ENCODE peak calls at places on chromosomes 1 and 21, in eight cellular contexts. M, G, N, Q, E, A, P and W are unnamed samples. For H3K27me3 and H3K4me1, the result is how much of the 10 kb centered on the place peaks cover.

GRCh38 chr1:45259053-45259452 is 52.6 kb upstream of the ZSWIM5 start:
- DNase-seq in A (no peak), P (no peak), Q (no peak), M (no peak), G (no peak), E (no peak), N (no peak), W (no peak)

GRCh38 chr21:40516336-40516735 is 330.6 kb downstream of the DSCAM start:
- DNase-seq in A (no peak), E (no peak), N (no peak), P (no peak), M (no peak), G (no peak), Q (peak), W (peak)

GRCh38 chr21:29940993-29941392 is 1.2 kb upstream of the GRIK1 start:
- DNase-seq in A (no peak), N (no peak), E (no peak), Q (no peak), P (no peak), G (no peak), M (no peak), W (no peak)

GRCh38 chr1:2374260-2375155 is 16.8 kb downstream of the MORN1 start:
- DNase-seq in M (no peak), N (no peak), G (no peak), P (no peak), Q (no peak), A (no peak), E (no peak), W (no peak)

GRCh38 chr1:200488375-200489165 is 78.7 kb upstream of the ZNF281 start:
- DNase-seq in P (peak), M (peak), G (peak), N (peak), E (peak), Q (peak), A (peak), W (peak)

GRCh38 chr1:175218132-175218531 is 25.6 kb upstream of the KIAA0040 start:
- DNase-seq in A (no peak), G (no peak), Q (no peak), P (no peak), M (no peak), N (no peak), E (no peak), W (no peak)

GRCh38 chr1:235703516-235703915 is 53.9 kb upstream of the GNG4 start:
- DNase-seq in A (no peak), N (no peak), E (no peak), M (no peak), Q (no peak), P (no peak), G (no peak), W (no peak)

GRCh38 chr21:35375115-35375514 is 326.0 kb upstream of the RUNX1 start:
- DNase-seq in Q (no peak), N (no peak), P (no peak), E (no peak), G (peak), A (no peak), M (no peak), W (no peak)

GRCh38 chr1:21508580-21509350 is 458 bp upstream of the ALPL start:
- DNase-seq in M (peak), A (peak), E (no peak), P (peak), Q (peak), N (peak), G (peak), W (peak)

GRCh38 chr1:154352581-154353459 is 27.5 kb downstream of the ATP8B2 start:
- DNase-seq in G (peak), A (peak), E (no peak), N (peak), M (no peak), P (peak), Q (peak), W (peak)

GRCh38 chr1:167669209-167670139 is 39.4 kb downstream of the RCSD1 start:
- DNase-seq in P (no peak), N (no peak), M (no peak), E (peak), A (no peak), G (no peak), Q (no peak), W (no peak)

GRCh38 chr1:12594966-12595838 is 22.8 kb downstream of the DHRS3 start:
- DNase-seq in P (peak), Q (peak), A (no peak), M (peak), E (no peak), N (no peak), G (peak), W (peak)

GRCh38 chr1:53341961-53342707 is 14.3 kb upstream of the LRP8 start:
- DNase-seq in E (no peak), Q (no peak), N (no peak), M (no peak), P (no peak), G (no peak), A (no peak), W (peak)

GRCh38 chr1:36137776-36138175 is 11.5 kb downstream of the TRAPPC3 start:
- DNase-seq in A (no peak), M (no peak), Q (no peak), P (no peak), N (no peak), G (no peak), E (no peak), W (no peak)

GRCh38 chr1:30334767-30335166 is 388.6 kb downstream of the MATN1 start:
- DNase-seq in A (no peak), G (no peak), N (no peak), Q (no peak), E (no peak), P (no peak), M (no peak), W (no peak)

GRCh38 chr21:31326478-31327247 is 17.4 kb downstream of the TIAM1 start:
- DNase-seq in E (peak), M (no peak), A (no peak), Q (no peak), G (no peak), P (no peak), N (peak), W (no peak)

GRCh38 chr1:17347769-17348592 is 24.0 kb upstream of the PADI6 start:
- DNase-seq in Q (no peak), M (no peak), A (no peak), N (no peak), E (no peak), G (no peak), P (no peak), W (no peak)

GRCh38 chr1:234582626-234583354 is 27.2 kb downstream of the IRF2BP2 start:
- DNase-seq in E (no peak), P (no peak), A (no peak), N (no peak), Q (no peak), M (no peak), G (no peak), W (no peak)

DNA sequence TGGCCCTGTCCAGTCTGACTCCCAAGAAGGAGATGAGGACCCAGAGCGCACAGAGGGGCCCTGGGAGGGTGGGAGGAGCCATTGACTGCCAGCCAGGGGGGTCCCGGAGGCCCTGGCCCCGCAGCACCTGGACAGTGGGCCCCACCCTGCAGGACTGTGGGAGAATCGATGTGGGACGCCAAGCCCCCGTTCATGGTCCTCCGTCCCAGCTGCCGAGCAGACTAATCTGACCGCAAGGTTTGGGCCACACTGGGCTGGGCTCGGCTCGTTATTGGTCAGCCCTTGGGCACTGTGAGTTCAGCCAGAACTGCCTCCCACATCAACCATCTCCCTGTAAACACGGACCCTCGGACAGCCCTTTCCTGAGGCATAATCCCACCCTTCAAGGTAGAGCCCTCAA is 16.1 kb upstream of the POFUT2 start:
- DNase-seq in A (peak), E (no peak), N (no peak), G (no peak), P (peak), Q (no peak), M (peak), W (no peak)
- H3K27me3 ChIP-seq in A (under half), E (under half), N (under half), G (under half), P (under half), Q (under half), M (under half), W (under half)

GRCh38 chr1:209648931-209649776 is 3.1 kb downstream of the LAMB3 start:
- DNase-seq in M (no peak), Q (no peak), E (no peak), G (peak), N (no peak), P (no peak), A (no peak), W (no peak)

GRCh38 chr1:209652121-209652742 is at the start of gene LAMB3:
- DNase-seq in P (peak), M (no peak), N (no peak), G (peak), A (peak), E (no peak), Q (no peak), W (no peak)

GRCh38 chr1:209650454-209650853 is 1.8 kb downstream of the LAMB3 start:
- DNase-seq in P (no peak), N (no peak), E (no peak), G (no peak), Q (no peak), A (no peak), M (no peak), W (no peak)

GRCh38 chr1:209652873-209653401 is 712 bp upstream of the LAMB3 start:
- DNase-seq in M (peak), A (peak), P (peak), E (no peak), N (no peak), G (peak), Q (peak), W (peak)

DNA sequence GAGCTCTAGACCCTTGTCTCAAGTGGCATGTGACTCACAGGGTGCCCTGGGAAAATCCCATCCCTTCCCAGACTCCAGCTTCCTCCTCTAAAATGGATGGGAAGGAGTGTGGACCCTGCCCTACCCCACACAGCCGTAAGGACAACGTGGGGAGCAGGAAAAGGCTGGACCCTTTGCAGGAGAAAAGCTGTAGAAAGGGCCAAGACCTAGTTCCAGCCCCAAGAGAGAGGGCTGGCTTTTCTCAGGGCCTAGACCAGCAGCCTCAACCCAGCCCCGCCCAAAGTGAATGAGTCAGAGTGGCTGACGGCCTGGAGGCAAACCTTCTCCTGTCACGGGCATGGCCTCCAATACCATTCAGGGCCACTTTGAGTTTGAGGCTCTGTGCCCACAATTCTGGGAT is 1.1 kb downstream of the LAMB3 start:
- DNase-seq in E (no peak), M (peak), Q (no peak), A (peak), G (peak), P (peak), N (peak), W (peak)
- H3K4me1 ChIP-seq in E (under half), M (under half), Q (under half), A (half or more), G (half or more), P (half or more), N (under half), W (under half)

DNA sequence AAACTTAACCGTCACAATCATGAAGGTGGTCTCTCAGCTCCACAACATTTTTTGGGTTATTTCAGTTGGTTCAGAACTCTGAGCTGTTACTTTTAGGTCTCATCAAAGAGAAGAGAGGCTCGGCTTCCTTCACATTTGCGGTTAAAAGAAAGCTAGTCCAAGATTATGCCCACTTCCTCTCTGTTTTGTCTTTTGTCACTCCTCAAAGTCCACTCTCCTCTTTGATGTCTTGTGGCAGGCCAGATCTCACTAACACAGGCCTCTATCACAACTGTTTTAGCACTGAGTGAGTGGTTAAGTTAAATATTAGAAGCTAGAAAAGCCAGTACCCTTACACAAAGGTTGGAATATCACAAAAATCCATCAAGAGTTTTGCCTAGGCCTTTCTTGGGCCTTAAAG is 195.7 kb downstream of the FCRL5 start:
- DNase-seq in A (no peak), N (no peak), Q (no peak), E (no peak), G (no peak), P (no peak), M (no peak), W (no peak)
- H3K27me3 ChIP-seq in A (under half), N (under half), Q (under half), E (under half), G (under half), P (under half), M (under half), W (under half)

DNA sequence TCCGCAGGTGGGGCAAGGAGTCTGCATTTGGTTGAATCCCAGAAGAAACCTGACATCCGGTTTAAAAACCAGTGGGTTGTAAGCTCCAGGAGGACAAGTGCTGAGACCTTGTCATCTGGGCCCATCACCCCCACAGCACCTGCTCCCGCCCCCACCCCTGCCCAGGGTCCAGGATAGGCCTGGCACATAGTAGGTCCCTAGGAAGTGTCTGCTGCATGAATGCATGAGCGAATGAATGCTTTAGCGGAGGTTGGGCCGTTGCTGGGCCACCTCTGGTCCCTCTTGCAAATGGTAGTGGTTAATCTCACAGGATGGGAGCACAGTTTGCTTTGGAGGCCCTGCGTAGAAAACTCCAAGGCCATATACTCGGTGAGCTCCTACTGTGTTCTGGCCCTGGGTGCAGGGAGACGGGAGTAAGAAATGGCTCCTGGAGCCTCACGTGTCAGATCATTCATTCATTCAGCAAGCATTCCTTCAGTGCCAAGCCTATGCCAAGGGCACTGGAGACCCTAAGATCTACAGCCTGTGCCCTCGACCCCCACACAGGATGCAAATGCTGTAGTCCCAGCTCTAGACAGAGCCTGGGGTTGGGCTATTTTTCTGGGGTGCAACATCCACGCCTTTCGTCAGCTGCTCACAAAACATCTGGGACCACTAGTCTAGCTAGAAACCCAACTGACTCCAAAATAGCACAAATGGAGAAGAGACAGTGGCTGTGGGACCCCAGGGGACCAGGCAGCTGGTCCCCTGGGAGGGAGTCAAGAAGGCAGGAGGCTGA is 28.9 kb downstream of the EPHA2 start:
- DNase-seq in M (no peak), Q (no peak), E (no peak), G (no peak), A (no peak), N (no peak), P (no peak), W (peak)
- H3K4me1 ChIP-seq in M (under half), Q (under half), E (under half), G (under half), A (under half), N (under half), P (under half), W (under half)

GRCh38 chr1:50427086-50427817 is 4.0 kb upstream of the DMRTA2 start:
- DNase-seq in Q (peak), A (no peak), M (no peak), E (no peak), G (no peak), N (no peak), P (no peak), W (peak)
- H3K27me3 ChIP-seq in Q (half or more), A (under half), M (half or more), E (under half), G (half or more), N (half or more), P (under half), W (half or more)

DNA sequence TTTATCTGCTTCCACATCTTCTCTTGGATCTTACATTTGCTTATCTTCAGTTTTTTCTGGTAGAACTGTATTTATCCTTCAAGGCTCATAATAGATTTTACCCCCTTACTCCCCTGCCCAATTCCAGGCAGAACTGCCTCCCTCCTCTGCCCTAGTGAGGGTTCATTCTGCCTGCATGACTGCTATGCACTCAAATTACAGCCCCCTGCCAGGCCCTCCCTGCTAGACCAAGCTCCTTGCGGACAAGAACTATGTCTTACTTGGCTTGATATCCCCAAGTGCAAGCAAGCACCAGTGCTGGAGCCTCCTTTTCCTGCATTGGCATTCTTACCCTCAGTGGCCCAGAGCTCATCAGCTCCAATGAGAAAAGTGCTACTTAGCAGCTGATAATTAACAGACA is 18.1 kb downstream of the MAPKAPK2 start:
- DNase-seq in N (no peak), A (no peak), Q (peak), G (no peak), E (no peak), M (no peak), P (no peak), W (peak)
- H3K4me1 ChIP-seq in N (half or more), A (under half), Q (half or more), G (under half), E (half or more), M (under half), P (half or more), W (under half)

GRCh38 chr1:38777464-38777957 is 82.1 kb downstream of the RRAGC start:
- DNase-seq in P (no peak), A (no peak), E (no peak), G (peak), N (no peak), M (no peak), Q (no peak), W (no peak)
- H3K27me3 ChIP-seq in P (under half), A (under half), E (under half), G (under half), N (under half), M (under half), Q (under half), W (half or more)

GRCh38 chr1:232426801-232427200 is 203.1 kb downstream of the SIPA1L2 start:
- DNase-seq in P (no peak), Q (no peak), N (no peak), G (no peak), E (no peak), M (no peak), A (no peak), W (no peak)
- H3K4me1 ChIP-seq in P (under half), Q (under half), N (under half), G (under half), E (under half), M (under half), A (under half), W (under half)

GRCh38 chr1:29256395-29256794 is 20.1 kb downstream of the PTPRU start:
- DNase-seq in A (no peak), M (no peak), E (no peak), G (no peak), Q (peak), N (no peak), P (no peak), W (peak)

GRCh38 chr1:29256979-29257804 is 20.9 kb downstream of the PTPRU start:
- DNase-seq in G (no peak), M (peak), A (no peak), E (no peak), Q (peak), N (no peak), P (peak), W (peak)

GRCh38 chr1:29253180-29253579 is 16.9 kb downstream of the PTPRU start:
- DNase-seq in M (no peak), A (no peak), Q (no peak), P (no peak), E (no peak), N (no peak), G (no peak), W (peak)

GRCh38 chr1:29255134-29255666 is 18.9 kb downstream of the PTPRU start:
- DNase-seq in A (no peak), N (no peak), G (no peak), E (no peak), Q (no peak), P (no peak), M (no peak), W (no peak)

DNA sequence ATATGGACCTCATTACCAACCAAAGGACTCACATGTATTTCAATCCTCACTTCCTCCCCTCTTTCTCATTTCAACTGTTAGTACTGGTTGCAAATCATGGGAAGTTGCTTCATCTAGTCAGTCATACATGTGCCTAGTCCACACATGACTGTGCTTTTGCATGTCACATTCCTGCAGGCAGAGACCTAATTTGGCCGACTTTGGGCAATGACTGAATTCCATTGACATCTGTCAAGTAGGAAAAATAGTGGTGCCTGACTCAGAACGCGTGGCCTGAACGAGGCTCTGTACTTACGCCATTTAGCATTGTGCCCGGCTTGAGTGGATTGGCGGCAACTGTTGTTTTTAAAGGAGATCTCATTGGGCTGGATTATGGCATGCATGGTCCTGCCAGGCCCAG is 18.0 kb downstream of the PTPRU start:
- DNase-seq in Q (no peak), M (no peak), N (no peak), G (no peak), E (no peak), A (no peak), P (no peak), W (no peak)
- H3K27me3 ChIP-seq in Q (under half), M (under half), N (under half), G (under half), E (under half), A (under half), P (under half), W (under half)

DNA sequence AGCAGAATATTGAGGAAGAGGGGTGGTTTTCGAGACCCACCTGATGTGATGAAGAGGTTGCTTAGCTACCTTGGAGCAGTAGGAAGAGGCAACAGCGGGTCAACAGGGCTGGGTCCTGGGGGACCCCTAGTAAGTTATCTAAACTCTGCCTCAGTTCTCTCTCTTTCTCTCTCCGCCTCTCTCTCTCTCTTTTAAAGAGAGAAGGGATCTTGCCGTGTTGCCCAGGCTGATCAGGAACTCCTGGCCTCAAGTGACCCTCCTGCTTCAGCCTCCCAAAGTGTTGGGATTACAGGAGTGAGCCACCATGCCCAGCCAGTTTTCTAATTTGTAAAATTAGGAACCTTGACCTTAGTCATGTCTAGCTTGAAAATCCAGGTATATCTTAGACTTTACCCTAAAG is 77.9 kb downstream of the C1orf21 start:
- DNase-seq in E (no peak), Q (no peak), M (no peak), N (no peak), G (no peak), A (no peak), P (no peak), W (no peak)
- H3K4me1 ChIP-seq in E (under half), Q (under half), M (under half), N (under half), G (under half), A (under half), P (under half), W (under half)